ENCODE peak calls at places on chromosome 11, in seven cellular contexts. One of them, this sample, is unnamed.

GRCh38 chr11:73412308-73412707 is 36.1 kb downstream of the RELT start:
- DNase-seq in neural crest cell: no peak
- DNase-seq in cardiac fibroblast: peak; percentile 55
- DNase-seq in posterior cingulate gyrus: no peak
- DNase-seq in GOT3: no peak
- DNase-seq in stimulated activated CD8-positive, alpha-beta memory T cell treated with anti-CD3 and anti-CD28 coated beads, Interleukin-7, amount 100 ng/mL, for 1 hour: no peak
- DNase-seq in adrenal gland: no peak
- DNase-seq in this sample: peak; percentile 72

GRCh38 chr11:77080643-77081210 is 14.0 kb downstream of the CAPN5 start:
- DNase-seq in neural crest cell: no peak
- DNase-seq in cardiac fibroblast: peak; percentile 41
- DNase-seq in posterior cingulate gyrus: no peak
- DNase-seq in GOT3: no peak
- DNase-seq in stimulated activated CD8-positive, alpha-beta memory T cell treated with anti-CD3 and anti-CD28 coated beads, Interleukin-7, amount 100 ng/mL, for 1 hour: no peak
- DNase-seq in adrenal gland: peak; percentile 19
- DNase-seq in this sample: no peak

GRCh38 chr11:75547177-75547576 is 14.9 kb upstream of the SERPINH1 start:
- DNase-seq in neural crest cell: no peak
- DNase-seq in cardiac fibroblast: no peak
- DNase-seq in posterior cingulate gyrus: no peak
- DNase-seq in GOT3: no peak
- DNase-seq in stimulated activated CD8-positive, alpha-beta memory T cell treated with anti-CD3 and anti-CD28 coated beads, Interleukin-7, amount 100 ng/mL, for 1 hour: no peak
- DNase-seq in adrenal gland: no peak
- DNase-seq in this sample: no peak

GRCh38 chr11:3879967-3880542 is 24.6 kb downstream of the STIM1 start:
- DNase-seq in neural crest cell: no peak
- DNase-seq in cardiac fibroblast: no peak
- DNase-seq in posterior cingulate gyrus: no peak
- DNase-seq in GOT3: no peak
- DNase-seq in stimulated activated CD8-positive, alpha-beta memory T cell treated with anti-CD3 and anti-CD28 coated beads, Interleukin-7, amount 100 ng/mL, for 1 hour: no peak
- DNase-seq in adrenal gland: no peak
- DNase-seq in this sample: peak; percentile 86

GRCh38 chr11:111531687-111532364 is 8.7 kb upstream of the LAYN start:
- DNase-seq in neural crest cell: no peak
- DNase-seq in cardiac fibroblast: peak; percentile 94
- DNase-seq in posterior cingulate gyrus: no peak
- DNase-seq in GOT3: peak; percentile 22
- DNase-seq in stimulated activated CD8-positive, alpha-beta memory T cell treated with anti-CD3 and anti-CD28 coated beads, Interleukin-7, amount 100 ng/mL, for 1 hour: no peak
- DNase-seq in adrenal gland: no peak
- DNase-seq in this sample: peak; percentile 17

GRCh38 chr11:10325398-10326079 is 20.7 kb downstream of the ADM start:
- DNase-seq in neural crest cell: no peak
- DNase-seq in cardiac fibroblast: peak; percentile 93
- DNase-seq in posterior cingulate gyrus: no peak
- DNase-seq in GOT3: no peak
- DNase-seq in stimulated activated CD8-positive, alpha-beta memory T cell treated with anti-CD3 and anti-CD28 coated beads, Interleukin-7, amount 100 ng/mL, for 1 hour: no peak
- DNase-seq in adrenal gland: no peak
- DNase-seq in this sample: no peak

GRCh38 chr11:29914203-29914930 is 102.5 kb downstream of the KCNA4 start:
- DNase-seq in neural crest cell: no peak
- DNase-seq in cardiac fibroblast: peak; percentile 39
- DNase-seq in posterior cingulate gyrus: no peak
- DNase-seq in GOT3: no peak
- DNase-seq in stimulated activated CD8-positive, alpha-beta memory T cell treated with anti-CD3 and anti-CD28 coated beads, Interleukin-7, amount 100 ng/mL, for 1 hour: no peak
- DNase-seq in adrenal gland: peak; percentile 10
- DNase-seq in this sample: peak; percentile 4

GRCh38 chr11:99893803-99894202 is 793.3 kb upstream of the ARHGAP42 start:
- DNase-seq in neural crest cell: no peak
- DNase-seq in cardiac fibroblast: no peak
- DNase-seq in posterior cingulate gyrus: no peak
- DNase-seq in GOT3: no peak
- DNase-seq in stimulated activated CD8-positive, alpha-beta memory T cell treated with anti-CD3 and anti-CD28 coated beads, Interleukin-7, amount 100 ng/mL, for 1 hour: no peak
- DNase-seq in adrenal gland: no peak
- DNase-seq in this sample: peak; percentile 89

GRCh38 chr11:45152740-45153595 is 6.5 kb downstream of the PRDM11 start:
- DNase-seq in neural crest cell: no peak
- DNase-seq in cardiac fibroblast: no peak
- DNase-seq in posterior cingulate gyrus: no peak
- DNase-seq in GOT3: no peak
- DNase-seq in stimulated activated CD8-positive, alpha-beta memory T cell treated with anti-CD3 and anti-CD28 coated beads, Interleukin-7, amount 100 ng/mL, for 1 hour: no peak
- DNase-seq in adrenal gland: no peak
- DNase-seq in this sample: no peak

GRCh38 chr11:128530119-128531091 is 57.0 kb downstream of the ETS1 start:
- DNase-seq in neural crest cell: no peak
- DNase-seq in cardiac fibroblast: peak; percentile 98
- DNase-seq in posterior cingulate gyrus: no peak
- DNase-seq in GOT3: no peak
- DNase-seq in stimulated activated CD8-positive, alpha-beta memory T cell treated with anti-CD3 and anti-CD28 coated beads, Interleukin-7, amount 100 ng/mL, for 1 hour: no peak
- DNase-seq in adrenal gland: no peak
- DNase-seq in this sample: no peak

GRCh38 chr11:82889133-82890001 is 10.9 kb downstream of the PRCP start:
- DNase-seq in neural crest cell: no peak
- DNase-seq in cardiac fibroblast: no peak
- DNase-seq in posterior cingulate gyrus: no peak
- DNase-seq in GOT3: no peak
- DNase-seq in stimulated activated CD8-positive, alpha-beta memory T cell treated with anti-CD3 and anti-CD28 coated beads, Interleukin-7, amount 100 ng/mL, for 1 hour: no peak
- DNase-seq in adrenal gland: no peak
- DNase-seq in this sample: no peak

GRCh38 chr11:5737672-5738071 is 1.4 kb downstream of the OR56B1 start:
- DNase-seq in neural crest cell: no peak
- DNase-seq in cardiac fibroblast: peak; percentile 63
- DNase-seq in posterior cingulate gyrus: no peak
- DNase-seq in GOT3: no peak
- DNase-seq in stimulated activated CD8-positive, alpha-beta memory T cell treated with anti-CD3 and anti-CD28 coated beads, Interleukin-7, amount 100 ng/mL, for 1 hour: no peak
- DNase-seq in adrenal gland: no peak
- DNase-seq in this sample: no peak

GRCh38 chr11:77407613-77408012 is 66.3 kb downstream of the PAK1 start:
- DNase-seq in neural crest cell: no peak
- DNase-seq in cardiac fibroblast: peak; percentile 91
- DNase-seq in posterior cingulate gyrus: no peak
- DNase-seq in GOT3: no peak
- DNase-seq in stimulated activated CD8-positive, alpha-beta memory T cell treated with anti-CD3 and anti-CD28 coated beads, Interleukin-7, amount 100 ng/mL, for 1 hour: no peak
- DNase-seq in adrenal gland: peak; percentile 82
- DNase-seq in this sample: peak; percentile 94

GRCh38 chr11:104946907-104947306 is 21.5 kb downstream of the CASP4 start:
- DNase-seq in neural crest cell: no peak
- DNase-seq in cardiac fibroblast: peak; percentile 81
- DNase-seq in posterior cingulate gyrus: no peak
- DNase-seq in GOT3: no peak
- DNase-seq in stimulated activated CD8-positive, alpha-beta memory T cell treated with anti-CD3 and anti-CD28 coated beads, Interleukin-7, amount 100 ng/mL, for 1 hour: no peak
- DNase-seq in adrenal gland: peak; percentile 40
- DNase-seq in this sample: peak; percentile 70

GRCh38 chr11:66176650-66177049 is 91.8 kb upstream of the RAB1B start:
- DNase-seq in neural crest cell: no peak
- DNase-seq in cardiac fibroblast: no peak
- DNase-seq in posterior cingulate gyrus: no peak
- DNase-seq in GOT3: no peak
- DNase-seq in stimulated activated CD8-positive, alpha-beta memory T cell treated with anti-CD3 and anti-CD28 coated beads, Interleukin-7, amount 100 ng/mL, for 1 hour: no peak
- DNase-seq in adrenal gland: no peak
- DNase-seq in this sample: no peak

GRCh38 chr11:2801711-2802388 is 83.7 kb downstream of the CDKN1C start:
- DNase-seq in neural crest cell: no peak
- DNase-seq in cardiac fibroblast: no peak
- DNase-seq in posterior cingulate gyrus: peak; percentile 3
- DNase-seq in GOT3: no peak
- DNase-seq in stimulated activated CD8-positive, alpha-beta memory T cell treated with anti-CD3 and anti-CD28 coated beads, Interleukin-7, amount 100 ng/mL, for 1 hour: no peak
- DNase-seq in adrenal gland: peak; percentile 1
- DNase-seq in this sample: no peak

GRCh38 chr11:125275905-125276634 is 111.5 kb downstream of the PKNOX2 start:
- DNase-seq in neural crest cell: no peak
- DNase-seq in cardiac fibroblast: peak; percentile 64
- DNase-seq in posterior cingulate gyrus: no peak
- DNase-seq in GOT3: no peak
- DNase-seq in stimulated activated CD8-positive, alpha-beta memory T cell treated with anti-CD3 and anti-CD28 coated beads, Interleukin-7, amount 100 ng/mL, for 1 hour: no peak
- DNase-seq in adrenal gland: no peak
- DNase-seq in this sample: peak; percentile 78

GRCh38 chr11:3074912-3075589 is 17.8 kb upstream of the CARS1 start:
- DNase-seq in neural crest cell: no peak
- DNase-seq in cardiac fibroblast: no peak
- DNase-seq in posterior cingulate gyrus: no peak
- DNase-seq in GOT3: no peak
- DNase-seq in stimulated activated CD8-positive, alpha-beta memory T cell treated with anti-CD3 and anti-CD28 coated beads, Interleukin-7, amount 100 ng/mL, for 1 hour: no peak
- DNase-seq in adrenal gland: no peak
- DNase-seq in this sample: peak; percentile 33

GRCh38 chr11:69915501-69916250 is 96.5 kb upstream of the FGF3 start:
- DNase-seq in neural crest cell: peak; percentile 95
- DNase-seq in cardiac fibroblast: peak; percentile 74
- DNase-seq in posterior cingulate gyrus: peak; percentile 14
- DNase-seq in GOT3: peak; percentile 40
- DNase-seq in stimulated activated CD8-positive, alpha-beta memory T cell treated with anti-CD3 and anti-CD28 coated beads, Interleukin-7, amount 100 ng/mL, for 1 hour: peak; percentile 11
- DNase-seq in adrenal gland: peak; percentile 88
- DNase-seq in this sample: peak; percentile 67

GRCh38 chr11:113184498-113184897 is 129.9 kb upstream of the TTC12 start:
- DNase-seq in neural crest cell: no peak
- DNase-seq in cardiac fibroblast: peak; percentile 95
- DNase-seq in posterior cingulate gyrus: no peak
- DNase-seq in GOT3: no peak
- DNase-seq in stimulated activated CD8-positive, alpha-beta memory T cell treated with anti-CD3 and anti-CD28 coated beads, Interleukin-7, amount 100 ng/mL, for 1 hour: no peak
- DNase-seq in adrenal gland: peak; percentile 82
- DNase-seq in this sample: peak; percentile 19

GRCh38 chr11:6705905-6706535 is 22.9 kb upstream of the MRPL17 start:
- DNase-seq in neural crest cell: peak; percentile 55
- DNase-seq in cardiac fibroblast: peak; percentile 77
- DNase-seq in posterior cingulate gyrus: no peak
- DNase-seq in GOT3: no peak
- DNase-seq in stimulated activated CD8-positive, alpha-beta memory T cell treated with anti-CD3 and anti-CD28 coated beads, Interleukin-7, amount 100 ng/mL, for 1 hour: no peak
- DNase-seq in adrenal gland: peak; percentile 76
- DNase-seq in this sample: peak; percentile 70

GRCh38 chr11:86784247-86784681 is 16.1 kb upstream of the PRSS23 start:
- DNase-seq in neural crest cell: no peak
- DNase-seq in cardiac fibroblast: peak; percentile 55
- DNase-seq in posterior cingulate gyrus: no peak
- DNase-seq in GOT3: no peak
- DNase-seq in stimulated activated CD8-positive, alpha-beta memory T cell treated with anti-CD3 and anti-CD28 coated beads, Interleukin-7, amount 100 ng/mL, for 1 hour: no peak
- DNase-seq in adrenal gland: no peak
- DNase-seq in this sample: no peak

GRCh38 chr11:111303476-111303875 is 5.1 kb downstream of the POU2AF3 start:
- DNase-seq in neural crest cell: no peak
- DNase-seq in cardiac fibroblast: no peak
- DNase-seq in posterior cingulate gyrus: no peak
- DNase-seq in GOT3: no peak
- DNase-seq in stimulated activated CD8-positive, alpha-beta memory T cell treated with anti-CD3 and anti-CD28 coated beads, Interleukin-7, amount 100 ng/mL, for 1 hour: no peak
- DNase-seq in adrenal gland: no peak
- DNase-seq in this sample: peak; percentile 92

GRCh38 chr11:47400813-47401279 is 7.5 kb upstream of the SLC39A13 start:
- DNase-seq in neural crest cell: no peak
- DNase-seq in cardiac fibroblast: no peak
- DNase-seq in posterior cingulate gyrus: no peak
- DNase-seq in GOT3: no peak
- DNase-seq in stimulated activated CD8-positive, alpha-beta memory T cell treated with anti-CD3 and anti-CD28 coated beads, Interleukin-7, amount 100 ng/mL, for 1 hour: no peak
- DNase-seq in adrenal gland: no peak
- DNase-seq in this sample: peak; percentile 25

This sample was measured in DMS53.